ENCODE peak calls at places on chromosomes 16 and 17, in eight cellular contexts. E is nephron progenitor cell, Z is AG04450, S is tibial nerve, R is HCT116, B is lower lobe of right lung, I is GM23338, T is progenitor cell of endocrine pancreas. D is an unnamed sample.

GRCh38 chr17:18356624-18357023 is 6.7 kb downstream of the SHMT1 start:
- DNase-seq in E (no peak), Z (peak), S (no peak), R (no peak), B (no peak), I (no peak), T (no peak), D (no peak)

GRCh38 chr17:61404702-61405046 is 5.0 kb downstream of the TBX2 start:
- DNase-seq in E (no peak), Z (no peak), S (peak), R (no peak), B (no peak), I (peak), T (no peak), D (no peak)

GRCh38 chr17:50094243-50094752 is 853 bp upstream of the PDK2 start:
- DNase-seq in E (peak), Z (peak), S (peak), R (peak), B (peak), I (peak), T (peak), D (peak)

GRCh38 chr16:87463722-87464690 is 28.8 kb downstream of the ZCCHC14 start:
- DNase-seq in E (no peak), Z (peak), S (no peak), R (no peak), B (no peak), I (no peak), T (no peak), D (peak)

GRCh38 chr17:2043785-2044184 is 2.0 kb downstream of the OVCA2 start:
- DNase-seq in E (no peak), Z (no peak), S (no peak), R (no peak), B (no peak), I (no peak), T (no peak), D (no peak)

GRCh38 chr16:15981382-15981781 is 32.0 kb downstream of the ABCC1 start:
- DNase-seq in E (no peak), Z (no peak), S (no peak), R (no peak), B (no peak), I (no peak), T (no peak), D (no peak)

GRCh38 chr17:3032258-3033247 is 30.9 kb downstream of the OR1D5 start:
- DNase-seq in E (no peak), Z (no peak), S (no peak), R (no peak), B (peak), I (no peak), T (no peak), D (no peak)

GRCh38 chr16:85856054-85856453 is 42.9 kb upstream of the IRF8 start:
- DNase-seq in E (no peak), Z (no peak), S (no peak), R (no peak), B (no peak), I (no peak), T (no peak), D (no peak)

GRCh38 chr16:30902070-30902972 is 5.9 kb downstream of the CTF1 start:
- DNase-seq in E (peak), Z (no peak), S (no peak), R (no peak), B (peak), I (peak), T (peak), D (peak)

GRCh38 chr17:66737524-66737923 is 97.4 kb upstream of the CACNG5 start:
- DNase-seq in E (peak), Z (no peak), S (no peak), R (no peak), B (no peak), I (peak), T (no peak), D (peak)

GRCh38 chr16:56931253-56931768 is 631 bp upstream of the HERPUD1 start:
- DNase-seq in E (peak), Z (no peak), S (no peak), R (no peak), B (no peak), I (peak), T (no peak), D (no peak)

GRCh38 chr17:42517516-42517915 is 18.5 kb upstream of the NAGLU start:
- DNase-seq in E (peak), Z (peak), S (peak), R (peak), B (peak), I (peak), T (peak), D (peak)

GRCh38 chr16:80300456-80300855 is 240.3 kb upstream of the DYNLRB2 start:
- DNase-seq in E (no peak), Z (no peak), S (no peak), R (no peak), B (no peak), I (no peak), T (no peak), D (no peak)

GRCh38 chr17:36611345-36612072 is 10.1 kb downstream of the MRM1 start:
- DNase-seq in E (no peak), Z (peak), S (no peak), R (no peak), B (no peak), I (no peak), T (no peak), D (no peak)

GRCh38 chr16:52497067-52497816 is 49.7 kb downstream of the TOX3 start:
- DNase-seq in E (no peak), Z (no peak), S (no peak), R (no peak), B (no peak), I (no peak), T (no peak), D (no peak)

GRCh38 chr17:21452377-21453143 is 76.4 kb downstream of the KCNJ12 start:
- DNase-seq in E (peak), Z (peak), S (no peak), R (peak), B (peak), I (peak), T (no peak), D (peak)

GRCh38 chr16:25679468-25680010 is 12.2 kb upstream of the HS3ST4 start:
- DNase-seq in E (no peak), Z (no peak), S (no peak), R (no peak), B (no peak), I (peak), T (no peak), D (no peak)

GRCh38 chr16:73298562-73298961 is 250.6 kb upstream of the ZFHX3 start:
- DNase-seq in E (no peak), Z (peak), S (no peak), R (no peak), B (no peak), I (peak), T (no peak), D (no peak)

GRCh38 chr16:89378947-89379771 is 111.2 kb downstream of the ANKRD11 start:
- DNase-seq in E (peak), Z (no peak), S (no peak), R (no peak), B (no peak), I (no peak), T (no peak), D (no peak)
- TF ChIP-seq CTCF in E (no peak), Z (no peak), S (no peak), R (no peak), B (no peak), I (peak), T (no peak), D (no peak)

GRCh38 chr17:44961921-44962350 is 6.2 kb downstream of the C1QL1 start:
- DNase-seq in E (no peak), Z (no peak), S (no peak), R (no peak), B (no peak), I (peak), T (no peak), D (no peak)
- TF ChIP-seq CTCF in E (no peak), Z (peak), S (no peak), R (peak), B (no peak), I (peak), T (no peak), D (no peak)

DNA sequence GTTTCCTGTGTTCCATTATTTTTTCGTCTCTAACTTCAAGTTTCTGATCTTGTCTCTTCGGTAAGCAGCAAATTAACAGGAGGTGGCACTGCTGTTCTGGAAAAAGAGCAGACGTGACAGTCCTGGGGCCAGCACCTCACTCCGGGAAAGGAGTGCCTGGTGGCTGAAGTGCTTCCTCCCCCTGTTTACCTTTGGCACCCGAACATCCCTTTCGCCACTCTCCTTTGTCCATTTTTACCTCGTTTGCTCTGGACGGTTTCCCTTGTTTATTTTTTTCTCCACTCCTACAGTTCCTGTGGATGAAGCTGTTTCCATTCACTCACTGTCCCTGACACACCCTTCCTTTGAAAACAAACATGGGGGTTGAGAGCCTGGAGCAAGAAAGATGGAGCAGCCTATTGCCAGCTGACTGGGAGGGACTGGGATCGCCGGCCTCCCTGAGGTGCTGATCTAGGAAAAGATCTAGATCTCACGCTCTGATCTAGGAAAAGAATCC is 12.6 kb downstream of the SAP30BP start:
- DNase-seq in E (no peak), Z (no peak), S (peak), R (no peak), B (peak), I (no peak), T (no peak), D (no peak)
- TF ChIP-seq CTCF in E (no peak), Z (no peak), S (peak), R (peak), B (peak), I (no peak), T (no peak), D (no peak)

GRCh38 chr16:58515125-58515870 is at the start of gene SETD6:
- DNase-seq in E (peak), Z (peak), S (peak), R (peak), B (peak), I (peak), T (peak), D (peak)

GRCh38 chr16:58513874-58514273 is 1.4 kb upstream of the SETD6 start:
- DNase-seq in E (no peak), Z (no peak), S (no peak), R (no peak), B (no peak), I (no peak), T (no peak), D (no peak)

GRCh38 chr16:58516768-58517107 is 1.4 kb downstream of the SETD6 start:
- DNase-seq in E (no peak), Z (no peak), S (no peak), R (no peak), B (no peak), I (no peak), T (no peak), D (no peak)

GRCh38 chr16:58518083-58518979 is 3.0 kb downstream of the SETD6 start:
- DNase-seq in E (no peak), Z (no peak), S (no peak), R (no peak), B (no peak), I (no peak), T (no peak), D (no peak)

GRCh38 chr16:58515871-58516767 is 802 bp downstream of the SETD6 start:
- DNase-seq in E (peak), Z (no peak), S (no peak), R (no peak), B (peak), I (peak), T (no peak), D (no peak)
- TF ChIP-seq CTCF in E (no peak), Z (no peak), S (no peak), R (no peak), B (no peak), I (no peak), T (no peak), D (no peak)

DNA sequence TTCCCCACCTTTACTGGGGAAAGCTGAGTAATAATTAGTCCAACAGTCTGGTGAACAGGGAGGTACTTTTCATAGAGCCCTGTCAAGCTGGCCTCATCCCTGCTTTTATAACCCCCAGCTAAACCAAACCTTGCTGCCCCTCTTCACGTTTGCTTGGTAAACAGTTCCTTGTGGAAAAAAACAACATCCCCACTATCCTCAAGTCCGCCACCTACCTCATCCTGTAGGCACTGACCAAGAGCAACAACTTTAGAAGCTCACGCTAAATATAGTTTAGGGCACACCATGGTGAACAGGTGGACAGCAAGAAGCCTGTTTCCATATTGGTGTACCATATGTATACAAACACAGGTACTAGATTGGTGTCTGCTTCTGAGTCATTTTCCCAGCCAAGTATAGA is 16.5 kb downstream of the NFE2L1 start:
- DNase-seq in E (no peak), Z (no peak), S (no peak), R (no peak), B (no peak), I (peak), T (no peak), D (no peak)
- TF ChIP-seq CTCF in E (no peak), Z (no peak), S (no peak), R (no peak), B (no peak), I (peak), T (no peak), D (no peak)

GRCh38 chr17:75407655-75408352 is 2.3 kb upstream of the GRB2 start:
- DNase-seq in E (no peak), Z (no peak), S (no peak), R (no peak), B (no peak), I (no peak), T (no peak), D (no peak)

GRCh38 chr17:75404223-75404738 is 1.2 kb downstream of the GRB2 start:
- DNase-seq in E (peak), Z (no peak), S (peak), R (peak), B (peak), I (peak), T (peak), D (peak)

GRCh38 chr17:75406222-75406615 is 741 bp upstream of the GRB2 start:
- DNase-seq in E (no peak), Z (no peak), S (no peak), R (no peak), B (no peak), I (no peak), T (no peak), D (no peak)

GRCh38 chr17:75404739-75405364 is 626 bp downstream of the GRB2 start:
- DNase-seq in E (peak), Z (no peak), S (no peak), R (no peak), B (no peak), I (peak), T (peak), D (peak)

DNA sequence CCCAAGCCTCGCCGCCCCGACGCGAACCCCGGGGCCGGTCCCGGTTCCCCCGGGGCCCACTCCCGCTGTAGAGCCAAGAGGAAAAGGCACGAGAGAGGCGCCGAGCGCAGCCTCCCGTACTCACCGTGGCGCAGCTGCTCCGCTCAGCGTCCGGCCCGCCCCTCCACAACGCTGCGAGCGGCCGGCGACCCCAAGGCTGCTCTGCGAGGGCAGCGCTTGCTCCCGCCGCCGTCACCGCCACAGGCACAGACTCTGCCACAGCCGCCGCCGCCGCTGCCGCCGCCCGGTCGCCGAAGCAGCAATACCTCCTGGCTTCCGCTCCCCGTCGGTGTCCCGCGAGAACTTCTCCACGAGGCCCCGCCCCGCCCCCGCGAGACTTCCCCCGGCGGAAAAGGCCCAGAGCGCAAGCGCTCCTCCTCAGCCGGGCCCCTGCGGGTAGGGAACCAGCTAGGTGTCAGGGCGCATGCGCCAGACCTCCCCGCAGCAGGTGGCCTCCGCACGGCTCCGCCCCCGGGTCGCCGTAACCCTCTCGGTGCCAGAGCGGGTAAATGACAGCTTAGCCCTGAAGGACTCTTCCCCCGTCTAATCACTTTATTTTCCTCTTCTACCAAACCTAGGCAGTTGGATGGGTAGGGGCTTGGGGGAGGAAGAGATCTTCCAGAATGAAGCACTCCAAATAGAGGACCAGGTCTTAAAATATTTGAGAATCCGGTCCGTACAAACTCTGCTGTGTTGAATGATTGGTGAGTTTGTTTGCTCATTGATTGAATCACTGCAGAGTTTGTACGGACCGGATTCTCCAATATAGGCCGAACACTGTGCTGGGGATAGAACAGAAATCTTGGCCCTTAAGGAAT is at the start of gene GRB2:
- DNase-seq in E (peak), Z (peak), S (peak), R (peak), B (peak), I (peak), T (peak), D (peak)
- TF ChIP-seq CTCF in E (no peak), Z (no peak), S (no peak), R (no peak), B (no peak), I (no peak), T (no peak), D (no peak)

GRCh38 chr16:2057438-2057837 is 9.7 kb downstream of the TSC2 start:
- DNase-seq in E (no peak), Z (no peak), S (no peak), R (no peak), B (no peak), I (no peak), T (no peak), D (no peak)

GRCh38 chr16:2056681-2057407 is 9.1 kb downstream of the TSC2 start:
- DNase-seq in E (no peak), Z (no peak), S (no peak), R (no peak), B (no peak), I (peak), T (no peak), D (no peak)

GRCh38 chr16:2054543-2055245 is 6.9 kb downstream of the TSC2 start:
- DNase-seq in E (no peak), Z (no peak), S (no peak), R (no peak), B (peak), I (no peak), T (no peak), D (no peak)

GRCh38 chr16:2053897-2054296 is 6.1 kb downstream of the TSC2 start:
- DNase-seq in E (no peak), Z (no peak), S (no peak), R (no peak), B (no peak), I (no peak), T (no peak), D (no peak)

DNA sequence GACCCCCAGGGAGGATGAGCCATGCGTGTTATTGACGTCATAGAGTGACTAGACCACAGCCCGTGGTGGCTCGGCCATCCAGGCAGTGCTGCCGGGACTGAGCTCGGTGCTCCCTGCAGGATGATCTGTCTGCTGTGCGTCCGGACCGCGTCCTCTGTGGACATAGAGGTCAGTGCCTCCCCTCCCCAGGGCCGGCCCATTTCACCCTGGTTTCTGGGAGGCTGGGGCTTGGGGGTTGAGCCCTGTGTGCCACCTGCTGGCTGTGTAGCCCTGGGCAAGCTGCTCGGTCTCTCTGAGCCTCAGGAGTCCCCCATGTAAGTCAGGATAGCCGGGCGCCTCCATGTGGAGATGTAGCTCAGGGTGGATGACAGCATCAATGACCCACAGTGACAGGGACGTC is 8.3 kb downstream of the TSC2 start:
- DNase-seq in E (no peak), Z (no peak), S (no peak), R (no peak), B (no peak), I (no peak), T (no peak), D (no peak)
- TF ChIP-seq CTCF in E (no peak), Z (peak), S (no peak), R (peak), B (peak), I (peak), T (no peak), D (no peak)

GRCh38 chr16:4474192-4474961 is at the start of gene NMRAL1:
- DNase-seq in E (peak), Z (no peak), S (peak), R (peak), B (peak), I (peak), T (peak), D (peak)

GRCh38 chr16:4481526-4481925 is 5.3 kb downstream of the HMOX2 start:
- DNase-seq in E (no peak), Z (no peak), S (no peak), R (no peak), B (no peak), I (no peak), T (no peak), D (no peak)

GRCh38 chr16:4475880-4476790 is at the start of gene HMOX2:
- DNase-seq in E (peak), Z (no peak), S (peak), R (peak), B (peak), I (peak), T (peak), D (peak)

GRCh38 chr16:4481965-4482364 is 5.8 kb downstream of the HMOX2 start:
- DNase-seq in E (no peak), Z (no peak), S (no peak), R (no peak), B (no peak), I (no peak), T (no peak), D (no peak)

DNA sequence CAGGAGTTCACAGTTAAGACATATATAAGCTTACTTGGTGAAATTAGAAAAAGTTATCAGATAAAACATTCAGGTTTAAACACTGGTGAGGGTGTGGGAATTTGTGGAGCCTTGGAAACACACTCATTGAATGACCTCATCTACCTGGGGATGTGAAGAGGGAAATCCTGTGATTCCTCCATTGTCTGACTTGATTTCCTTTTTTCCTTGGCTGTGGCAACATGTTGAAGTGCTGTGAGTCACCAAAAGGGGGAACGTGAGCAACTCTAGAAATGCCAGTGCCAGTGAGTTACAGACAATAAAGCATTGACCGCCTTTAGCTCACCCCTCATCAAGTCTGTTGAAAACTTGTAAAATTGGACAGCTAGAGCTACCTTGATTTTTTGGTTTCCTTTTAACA is 1.8 kb downstream of the HMOX2 start:
- DNase-seq in E (no peak), Z (no peak), S (no peak), R (peak), B (no peak), I (peak), T (no peak), D (peak)
- TF ChIP-seq CTCF in E (no peak), Z (peak), S (no peak), R (peak), B (no peak), I (peak), T (peak), D (no peak)